ENCODE peak calls at places on chromosomes 7 and 10, in five cellular contexts. M is SK-N-SH, N is neural progenitor cell, A is HCT116, G is GM23248. Y is an unnamed sample.

GRCh38 chr10:68796609-68797008 is 30.7 kb upstream of the STOX1 start:
- DNase-seq in M (no peak), G (peak; percentile 57), A (no peak), N (no peak), Y (no peak)

GRCh38 chr7:129168219-129168991 is 20.0 kb upstream of the SMO start:
- DNase-seq in N (peak; percentile 38), G (no peak), A (no peak), M (no peak), Y (no peak)

GRCh38 chr7:91165846-91166230 is 98.4 kb upstream of the FZD1 start:
- DNase-seq in M (no peak), N (no peak), G (peak; percentile 44), A (no peak), Y (no peak)

GRCh38 chr7:148419856-148420508 is 170.6 kb upstream of the C7orf33 start:
- DNase-seq in A (no peak), N (no peak), M (no peak), G (no peak), Y (no peak)

GRCh38 chr7:80499350-80499955 is 12.4 kb downstream of the GNAT3 start:
- DNase-seq in N (no peak), A (peak; percentile 87), M (no peak), G (peak; percentile 95), Y (no peak)

GRCh38 chr7:95491201-95491600 is 5.5 kb downstream of the ASB4 start:
- DNase-seq in G (no peak), M (no peak), A (no peak), N (no peak), Y (no peak)

GRCh38 chr10:100883322-100883821 is 29.4 kb upstream of the SLF2 start:
- DNase-seq in G (no peak), N (no peak), A (no peak), M (no peak), Y (no peak)

GRCh38 chr7:103613655-103614642 is 167.9 kb upstream of the SLC26A5 start:
- DNase-seq in M (peak; percentile 33), G (peak; percentile 52), A (no peak), N (peak; percentile 42), Y (no peak)

DNA sequence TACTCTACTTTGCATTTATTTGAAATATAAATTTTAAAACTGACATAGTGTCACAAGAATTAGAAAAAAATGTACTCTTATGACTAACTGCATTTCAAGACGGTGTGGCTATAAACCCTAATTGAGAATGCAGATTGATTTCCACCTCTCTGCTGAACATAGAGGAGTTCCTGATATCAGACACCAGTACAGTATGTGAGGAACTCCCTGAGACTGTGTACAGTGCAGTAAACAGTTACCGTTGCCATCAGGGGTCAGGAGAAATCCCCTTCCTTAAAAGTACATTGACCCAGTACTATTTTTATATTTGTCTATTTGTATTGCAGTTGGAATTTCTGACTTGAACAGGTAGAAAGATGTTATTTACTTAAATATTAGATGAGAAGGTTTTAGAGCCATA is 61.8 kb upstream of the DKK1 start:
- DNase-seq in G (no peak), A (no peak), M (no peak), N (no peak), Y (no peak)
- H3K27ac ChIP-seq in G (no peak overlapping the region), A (no peak overlapping the region), M (no peak overlapping the region), N (no peak overlapping the region), Y (no peak overlapping the region)

GRCh38 chr10:58965855-58966254 is 210.6 kb upstream of the PHYHIPL start:
- DNase-seq in M (no peak), N (no peak), A (no peak), G (no peak), Y (no peak)

GRCh38 chr10:58970160-58970915 is 206.1 kb upstream of the PHYHIPL start:
- DNase-seq in N (no peak), A (no peak), M (no peak), G (no peak), Y (no peak)

GRCh38 chr10:58969578-58969977 is 206.9 kb upstream of the PHYHIPL start:
- DNase-seq in A (no peak), N (no peak), G (peak; percentile 20), M (no peak), Y (no peak)

GRCh38 chr10:58971211-58971610 is 205.2 kb upstream of the PHYHIPL start:
- DNase-seq in A (no peak), N (no peak), G (no peak), M (peak; percentile 27), Y (no peak)

DNA sequence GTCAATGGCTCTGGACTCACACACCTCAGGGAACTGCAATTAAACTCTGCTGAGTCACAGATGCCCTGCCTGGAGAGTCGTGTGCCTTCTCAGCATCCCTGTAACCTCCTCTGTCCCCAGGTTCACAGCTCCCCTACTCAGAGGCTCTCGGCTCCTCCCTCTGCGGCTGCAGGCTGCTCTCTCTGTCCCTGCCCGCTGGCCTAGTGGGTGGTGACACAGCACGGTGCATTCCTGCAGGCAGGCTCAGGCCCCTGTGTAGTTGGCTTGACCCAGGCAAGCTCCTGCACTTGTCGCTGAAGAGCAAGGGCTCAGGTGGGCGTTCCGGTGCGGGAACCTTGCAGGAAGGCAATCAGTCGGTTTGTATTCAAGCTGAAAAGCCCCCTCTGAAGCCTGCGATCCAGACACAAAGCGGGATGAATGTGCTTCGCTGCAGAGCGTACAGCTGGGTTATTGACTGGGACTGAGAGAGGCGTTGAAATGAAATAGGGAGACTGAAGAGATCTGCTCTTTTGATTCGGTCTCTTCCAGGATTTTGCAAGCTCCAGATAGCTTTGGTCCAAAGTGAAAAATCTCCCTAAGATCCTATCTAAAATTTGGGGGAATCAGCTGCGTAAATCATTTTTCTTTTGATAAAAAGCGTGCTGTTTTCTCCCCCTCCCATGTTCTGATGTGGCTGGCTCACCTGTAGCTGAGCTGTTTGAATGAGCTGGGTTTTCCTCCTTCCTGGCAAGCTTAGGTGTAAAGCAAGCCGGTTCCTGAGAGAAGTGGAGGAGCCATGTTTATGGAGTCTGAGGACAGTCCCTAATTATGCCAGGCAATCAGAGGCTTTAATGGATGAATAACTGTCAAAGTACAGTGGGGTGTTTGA is 208.7 kb upstream of the PHYHIPL start:
- DNase-seq in A (no peak), N (peak; percentile 85), M (peak; percentile 58), G (no peak), Y (no peak)
- TF ChIP-seq EZH2phosphoT487 in A (no peak), N (no peak), M (no peak), G (no peak), Y (no peak)

GRCh38 chr10:71211759-71212248 is 566 bp upstream of the UNC5B start:
- DNase-seq in N (no peak), A (no peak), G (no peak), M (no peak), Y (no peak)

GRCh38 chr10:71211053-71211452 is 1.3 kb upstream of the UNC5B start:
- DNase-seq in M (no peak), A (no peak), G (no peak), N (no peak), Y (no peak)

GRCh38 chr10:71213761-71214440 is 1.5 kb downstream of the UNC5B start:
- DNase-seq in M (peak; percentile 60), A (no peak), G (peak; percentile 85), N (peak; percentile 71), Y (no peak)

GRCh38 chr10:71213127-71213616 is 802 bp downstream of the UNC5B start:
- DNase-seq in M (peak; percentile 61), N (peak; percentile 78), G (peak; percentile 88), A (peak; percentile 36), Y (peak; percentile 20)

GRCh38 chr10:71212249-71213126 is at the start of gene UNC5B:
- DNase-seq in A (peak; percentile 76), G (peak; percentile 93), N (peak; percentile 98), M (peak; percentile 97), Y (peak; percentile 80)
- H3K27ac ChIP-seq in A (peak within 1 kb of the TSS; percentile 82), G (peak within 1 kb of the TSS; percentile 39), N (no peak within 1 kb of the TSS), M (peak within 1 kb of the TSS; percentile 90), Y (no peak within 1 kb of the TSS)

GRCh38 chr7:116832692-116833091 is 29.7 kb upstream of the CAPZA2 start:
- DNase-seq in M (no peak), A (no peak), N (no peak), G (no peak), Y (no peak)

GRCh38 chr7:116836080-116836479 is 26.3 kb upstream of the CAPZA2 start:
- DNase-seq in G (no peak), A (no peak), M (no peak), N (no peak), Y (no peak)

GRCh38 chr7:116840256-116840655 is 22.1 kb upstream of the CAPZA2 start:
- DNase-seq in A (no peak), G (no peak), N (no peak), M (no peak), Y (no peak)

GRCh38 chr7:116836911-116837310 is 25.5 kb upstream of the CAPZA2 start:
- DNase-seq in N (no peak), A (peak; percentile 54), G (no peak), M (no peak), Y (no peak)

DNA sequence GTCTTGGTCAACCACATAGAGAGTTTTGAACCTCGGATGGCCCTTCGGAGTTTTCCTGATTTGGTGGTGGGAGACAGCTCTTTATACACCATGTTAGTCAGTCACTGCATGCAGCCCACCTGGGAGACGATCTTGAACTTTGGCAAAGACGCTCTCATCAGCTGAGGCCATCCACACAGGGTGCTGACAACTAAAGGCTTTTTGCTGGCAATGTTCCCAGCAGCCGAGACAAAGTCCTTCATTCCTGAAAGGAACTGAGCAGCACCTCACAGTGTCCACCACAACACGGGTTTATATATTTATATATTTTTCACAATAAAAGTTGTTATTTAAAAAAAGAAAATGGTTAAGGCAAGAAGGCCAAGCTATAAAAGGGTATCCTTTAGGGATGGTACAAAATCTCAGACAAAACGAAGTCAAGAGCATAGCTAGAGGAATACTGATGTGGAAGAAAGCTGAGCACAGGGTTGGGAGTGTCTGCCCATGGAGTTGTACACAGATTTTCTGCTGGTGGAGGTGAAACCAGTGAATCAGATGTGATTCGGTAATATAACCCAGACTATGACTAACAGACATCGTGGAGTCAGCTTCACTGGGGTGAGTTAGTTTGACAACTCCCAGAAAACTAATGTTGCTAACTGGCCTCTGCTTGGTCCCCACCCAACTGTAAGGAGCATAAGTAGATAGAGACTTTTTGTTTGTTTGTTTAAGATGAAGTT is 27.4 kb upstream of the CAPZA2 start:
- DNase-seq in G (peak; percentile 86), M (no peak), A (no peak), N (no peak), Y (no peak)
- TF ChIP-seq EZH2phosphoT487 in G (no peak), M (no peak), A (no peak), N (no peak), Y (no peak)

GRCh38 chr10:104337527-104337984 is 709 bp downstream of the ITPRIP start:
- DNase-seq in N (peak; percentile 81), G (peak; percentile 69), M (no peak), A (no peak), Y (peak; percentile 77)

GRCh38 chr10:104339469-104340098 is 1.3 kb upstream of the ITPRIP start:
- DNase-seq in N (no peak), M (no peak), A (no peak), G (peak; percentile 89), Y (no peak)

GRCh38 chr10:104337985-104338735 is at the start of gene ITPRIP:
- DNase-seq in G (peak; percentile 93), N (peak; percentile 86), M (peak; percentile 86), A (peak; percentile 69), Y (peak; percentile 87)

GRCh38 chr10:104340692-104341091 is 2.4 kb upstream of the ITPRIP start:
- DNase-seq in M (no peak), G (no peak), A (no peak), N (no peak), Y (no peak)

DNA sequence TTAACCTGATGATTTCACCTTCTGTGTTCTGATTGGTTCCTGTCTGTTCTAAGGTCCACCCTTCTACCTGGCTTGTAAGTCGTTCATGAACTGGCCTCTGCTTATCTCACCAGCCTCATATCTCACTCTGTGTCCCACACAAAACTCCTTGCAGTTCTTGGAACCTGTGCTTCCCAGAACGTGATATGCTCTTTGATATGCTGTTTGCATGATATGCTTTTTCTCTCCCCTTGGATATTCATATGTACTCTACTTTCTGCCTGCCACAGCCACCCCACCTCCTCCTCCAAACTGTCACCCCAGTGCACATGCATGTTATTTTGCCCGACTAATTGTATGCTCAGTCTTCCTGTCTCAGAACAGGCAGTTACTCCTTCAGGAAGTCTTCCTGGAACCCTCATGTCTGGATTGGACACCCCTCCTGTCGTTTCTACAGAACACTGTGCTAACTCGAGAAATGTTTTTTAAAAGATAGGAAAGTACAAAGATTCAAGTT is 1.9 kb upstream of the ITPRIP start:
- DNase-seq in A (no peak), N (no peak), M (no peak), G (no peak), Y (no peak)
- H3K27ac ChIP-seq in A (no peak overlapping the region), N (no peak overlapping the region), M (peak overlapping the region; percentile 98), G (peak overlapping the region; percentile 98), Y (no peak overlapping the region)